ENCODE peak calls at places on chromosomes 16 and 17, in seven cellular contexts. Z is astrocyte of the spinal cord, A is psoas muscle, F is body of pancreas, P is tibial artery, E is LNCaP clone FGC, K is neural crest cell. Q is an unnamed sample.

GRCh38 chr16:47359478-47359877 is 101.4 kb downstream of the ITFG1 start:
- DNase-seq in Z (peak), P (no peak), A (no peak), F (peak), E (no peak), K (no peak), Q (no peak)

GRCh38 chr16:85839681-85840240 is 40.3 kb downstream of the COX4I1 start:
- DNase-seq in Z (no peak), K (no peak), A (no peak), E (no peak), F (no peak), P (no peak), Q (no peak)

GRCh38 chr17:78425429-78425828 is 47.0 kb downstream of the PGS1 start:
- DNase-seq in E (no peak), Z (no peak), A (no peak), P (no peak), F (no peak), K (no peak), Q (no peak)

GRCh38 chr17:72373910-72374741 is 253.3 kb downstream of the SOX9 start:
- DNase-seq in F (no peak), P (no peak), Z (peak), K (no peak), A (peak), E (peak), Q (peak)

GRCh38 chr17:31570231-31570630 is 178.8 kb downstream of the RAB11FIP4 start:
- DNase-seq in A (no peak), Z (no peak), F (no peak), K (no peak), E (no peak), P (no peak), Q (no peak)

GRCh38 chr16:75320435-75320834 is 69.0 kb upstream of the BCAR1 start:
- DNase-seq in A (no peak), Z (no peak), K (peak), E (no peak), F (no peak), P (no peak), Q (peak)

GRCh38 chr16:28977703-28978641 is 3.4 kb downstream of the SPNS1 start:
- DNase-seq in E (no peak), K (no peak), A (no peak), P (no peak), F (no peak), Z (no peak), Q (peak)

GRCh38 chr17:31931781-31932180 is 5.0 kb upstream of the SUZ12 start:
- DNase-seq in F (no peak), P (no peak), E (no peak), K (no peak), A (no peak), Z (no peak), Q (no peak)

GRCh38 chr16:48025359-48025758 is 130.4 kb downstream of the ABCC12 start:
- DNase-seq in E (no peak), Z (no peak), K (no peak), P (no peak), F (no peak), A (no peak), Q (no peak)

GRCh38 chr17:45149669-45150603 is 1.7 kb downstream of the HEXIM1 start:
- DNase-seq in A (peak), F (peak), P (peak), Z (peak), E (no peak), K (no peak), Q (peak)

GRCh38 chr16:22849517-22849916 is 35.6 kb downstream of the HS3ST2 start:
- DNase-seq in A (no peak), F (no peak), K (no peak), P (no peak), Z (no peak), E (no peak), Q (no peak)

GRCh38 chr17:82320956-82321927 is 3.8 kb upstream of the CD7 start:
- DNase-seq in F (no peak), A (no peak), K (peak), P (no peak), E (no peak), Z (no peak), Q (peak)

GRCh38 chr16:86697715-86698114 is 119.4 kb downstream of the FOXL1 start:
- DNase-seq in A (no peak), E (no peak), K (no peak), P (no peak), Z (peak), F (no peak), Q (no peak)

GRCh38 chr17:68325961-68326360 is 34.7 kb downstream of the ARSG start:
- DNase-seq in F (no peak), K (no peak), A (no peak), E (no peak), P (no peak), Z (no peak), Q (no peak)

GRCh38 chr17:10192963-10193362 is 5.4 kb downstream of the GAS7 start:
- DNase-seq in A (peak), Z (no peak), F (no peak), P (no peak), K (no peak), E (no peak), Q (no peak)

GRCh38 chr17:15892679-15893332 is 52.1 kb upstream of the ADORA2B start:
- DNase-seq in K (no peak), E (no peak), F (peak), Z (peak), P (no peak), A (no peak), Q (no peak)

GRCh38 chr16:2841606-2842339 is 11.7 kb downstream of the ZG16B start:
- DNase-seq in F (no peak), A (no peak), E (no peak), P (peak), K (no peak), Z (no peak), Q (no peak)

GRCh38 chr17:20944014-20944905 is 98.6 kb downstream of the USP22 start:
- DNase-seq in F (peak), A (no peak), K (no peak), E (peak), Z (no peak), P (no peak), Q (peak)

GRCh38 chr17:164536-165235 is 16.8 kb downstream of the DOC2B start:
- DNase-seq in Z (peak), A (no peak), E (no peak), P (no peak), K (peak), F (no peak), Q (peak)

DNA sequence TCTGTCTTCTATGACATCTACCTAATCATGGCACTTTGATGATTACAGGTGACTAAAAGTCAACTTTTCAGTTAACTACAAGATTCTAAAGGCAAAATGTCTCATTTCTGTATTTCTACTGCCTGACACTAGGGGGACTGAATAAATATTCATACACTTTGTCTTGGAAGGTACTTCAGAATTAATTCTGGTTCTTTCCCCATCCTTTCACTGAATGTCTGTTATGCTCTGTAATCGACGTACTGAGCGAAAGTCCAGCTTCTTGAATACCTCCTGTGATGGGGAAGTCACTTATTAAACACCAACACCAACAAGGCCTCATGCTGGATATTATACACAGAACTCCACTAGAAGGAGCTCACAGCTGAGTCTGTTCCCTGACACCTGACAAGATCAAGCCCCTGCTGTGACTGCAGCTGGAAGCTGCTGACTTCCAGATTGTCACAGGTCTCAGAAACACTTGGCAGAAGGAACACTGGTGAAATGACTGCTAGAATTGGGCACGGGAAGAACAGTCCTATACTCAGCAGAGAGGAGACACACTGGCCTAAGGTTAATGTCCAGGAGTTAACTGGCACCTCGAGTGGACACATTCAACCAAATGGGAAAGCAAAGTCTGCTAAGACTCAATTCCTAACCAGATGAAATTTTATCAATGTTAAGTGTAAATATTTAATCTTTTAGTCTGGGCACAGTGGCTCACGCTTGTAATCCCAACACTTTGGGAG is 31.9 kb downstream of the CMC2 start:
- DNase-seq in E (no peak), K (no peak), P (no peak), Z (no peak), F (no peak), A (no peak), Q (no peak)
- TF ChIP-seq CTCF in E (peak), K (peak), P (no peak), Z (peak), F (no peak), A (no peak), Q (peak)

GRCh38 chr17:11644265-11645212 is 46.3 kb downstream of the DNAH9 start:
- DNase-seq in A (peak), K (peak), F (peak), Z (peak), E (peak), P (no peak), Q (peak)
- TF ChIP-seq CTCF in A (peak), K (peak), F (peak), Z (peak), E (peak), P (peak), Q (peak)

GRCh38 chr16:67445441-67445912 is 14.6 kb downstream of the HSD11B2 start:
- DNase-seq in P (no peak), F (peak), K (no peak), E (peak), Z (no peak), A (no peak), Q (no peak)
- TF ChIP-seq CTCF in P (no peak), F (no peak), K (no peak), E (peak), Z (peak), A (no peak), Q (no peak)

GRCh38 chr17:28473542-28473941 is at the start of gene SLC13A2:
- DNase-seq in P (peak), K (no peak), E (no peak), A (no peak), F (peak), Z (no peak), Q (no peak)
- TF ChIP-seq CTCF in P (no peak), K (no peak), E (no peak), A (no peak), F (no peak), Z (no peak), Q (no peak)

GRCh38 chr17:33941744-33942143 is 313.3 kb upstream of the CCL2 start:
- DNase-seq in F (peak), A (no peak), E (no peak), P (no peak), K (no peak), Z (no peak), Q (no peak)
- TF ChIP-seq CTCF in F (no peak), A (no peak), E (no peak), P (no peak), K (no peak), Z (no peak), Q (no peak)

GRCh38 chr16:83200005-83200779 is 573.4 kb downstream of the CDH13 start:
- DNase-seq in P (no peak), K (no peak), E (no peak), Z (peak), F (no peak), A (no peak), Q (no peak)
- TF ChIP-seq CTCF in P (peak), K (peak), E (peak), Z (no peak), F (no peak), A (peak), Q (no peak)

DNA sequence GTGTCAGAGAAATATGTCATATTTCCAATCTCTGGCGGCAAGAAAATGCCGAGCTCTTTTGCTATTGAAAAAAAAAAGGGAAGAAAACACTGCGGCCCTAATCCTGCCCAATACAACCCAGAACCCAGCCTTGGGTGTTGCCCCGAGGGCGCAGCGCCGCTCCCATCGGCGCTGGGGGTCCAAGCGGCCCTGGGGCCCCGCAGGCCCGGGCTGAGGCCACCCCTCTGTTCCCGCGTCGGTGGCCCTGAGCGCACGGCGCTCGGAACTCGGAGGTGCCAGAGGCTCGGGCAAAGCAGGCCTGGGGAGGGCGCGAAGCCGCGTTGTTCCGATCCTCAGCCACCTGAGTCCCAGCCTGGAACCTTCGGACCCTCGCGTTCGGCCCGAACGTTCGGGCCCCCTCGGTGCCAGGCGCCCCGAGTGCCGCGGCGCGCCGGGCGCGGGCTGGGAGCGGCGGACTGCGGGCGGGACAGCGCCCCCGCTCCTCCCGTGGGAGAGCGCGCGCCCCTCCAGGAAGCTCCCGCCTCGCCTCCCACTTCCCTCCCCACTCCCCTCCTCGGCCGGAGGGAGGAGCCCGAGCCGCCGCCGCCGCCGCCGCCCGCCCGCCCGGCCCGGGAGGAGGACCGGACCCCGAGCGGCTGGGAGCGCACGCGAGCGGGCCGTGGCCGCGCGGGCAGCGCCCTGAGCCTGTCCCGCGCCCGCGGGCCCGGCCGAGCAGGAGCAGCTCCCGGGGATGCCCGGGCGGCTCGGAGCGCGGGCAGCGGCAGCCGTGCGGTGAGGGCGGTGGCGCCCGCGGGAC is at the start of gene CPNE2:
- DNase-seq in A (peak), K (peak), F (peak), E (no peak), P (peak), Z (peak), Q (peak)
- TF ChIP-seq CTCF in A (no peak), K (no peak), F (no peak), E (peak), P (no peak), Z (no peak), Q (no peak)

DNA sequence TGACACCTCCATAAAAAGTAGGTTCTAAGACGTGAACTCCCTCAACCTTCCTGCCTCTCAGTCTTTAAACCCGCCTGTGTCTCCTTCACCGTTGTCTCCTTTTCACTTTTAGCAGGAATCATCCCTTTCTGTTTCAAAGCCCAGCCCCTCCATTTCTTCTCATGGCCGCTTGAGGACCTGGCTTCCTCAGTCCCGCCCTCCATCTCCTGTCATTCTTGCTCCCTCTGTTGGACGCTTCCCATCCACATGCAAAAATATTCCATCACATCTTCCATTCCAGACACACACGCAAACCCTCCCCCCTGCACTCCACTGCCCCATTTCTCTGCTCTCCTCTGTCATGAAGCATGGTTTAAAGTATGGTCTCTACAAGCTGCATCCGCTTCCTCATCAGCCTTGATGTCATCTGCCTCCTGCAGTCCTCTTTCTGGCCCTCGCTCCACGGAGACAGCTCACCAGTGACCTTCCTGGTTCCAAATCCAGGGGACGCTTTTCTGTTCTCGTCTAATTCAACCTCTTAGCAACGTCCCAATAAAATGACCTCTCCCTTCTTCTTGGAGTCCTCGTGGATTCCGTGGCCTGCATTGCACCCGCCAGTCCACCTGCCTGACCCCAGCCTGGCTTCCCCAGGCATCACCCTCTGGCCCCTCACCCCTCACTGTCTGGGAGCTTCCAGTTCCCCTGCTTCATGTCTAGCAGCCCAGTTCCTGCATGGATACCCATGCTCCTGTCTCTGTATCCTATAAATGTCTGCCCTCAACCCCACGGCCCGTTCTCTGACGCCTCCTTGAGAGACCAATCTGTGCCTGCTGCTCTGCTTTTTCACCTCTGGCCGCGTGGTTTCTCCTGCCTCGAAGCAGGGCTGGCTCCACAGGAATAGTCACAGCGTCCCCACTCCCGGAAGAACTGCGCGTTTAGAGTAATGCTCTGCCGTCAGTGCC is 26.2 kb downstream of the ANKRD40 start:
- DNase-seq in K (peak), A (no peak), E (no peak), Z (peak), P (peak), F (peak), Q (no peak)
- TF ChIP-seq CTCF in K (peak), A (peak), E (peak), Z (peak), P (peak), F (no peak), Q (peak)

DNA sequence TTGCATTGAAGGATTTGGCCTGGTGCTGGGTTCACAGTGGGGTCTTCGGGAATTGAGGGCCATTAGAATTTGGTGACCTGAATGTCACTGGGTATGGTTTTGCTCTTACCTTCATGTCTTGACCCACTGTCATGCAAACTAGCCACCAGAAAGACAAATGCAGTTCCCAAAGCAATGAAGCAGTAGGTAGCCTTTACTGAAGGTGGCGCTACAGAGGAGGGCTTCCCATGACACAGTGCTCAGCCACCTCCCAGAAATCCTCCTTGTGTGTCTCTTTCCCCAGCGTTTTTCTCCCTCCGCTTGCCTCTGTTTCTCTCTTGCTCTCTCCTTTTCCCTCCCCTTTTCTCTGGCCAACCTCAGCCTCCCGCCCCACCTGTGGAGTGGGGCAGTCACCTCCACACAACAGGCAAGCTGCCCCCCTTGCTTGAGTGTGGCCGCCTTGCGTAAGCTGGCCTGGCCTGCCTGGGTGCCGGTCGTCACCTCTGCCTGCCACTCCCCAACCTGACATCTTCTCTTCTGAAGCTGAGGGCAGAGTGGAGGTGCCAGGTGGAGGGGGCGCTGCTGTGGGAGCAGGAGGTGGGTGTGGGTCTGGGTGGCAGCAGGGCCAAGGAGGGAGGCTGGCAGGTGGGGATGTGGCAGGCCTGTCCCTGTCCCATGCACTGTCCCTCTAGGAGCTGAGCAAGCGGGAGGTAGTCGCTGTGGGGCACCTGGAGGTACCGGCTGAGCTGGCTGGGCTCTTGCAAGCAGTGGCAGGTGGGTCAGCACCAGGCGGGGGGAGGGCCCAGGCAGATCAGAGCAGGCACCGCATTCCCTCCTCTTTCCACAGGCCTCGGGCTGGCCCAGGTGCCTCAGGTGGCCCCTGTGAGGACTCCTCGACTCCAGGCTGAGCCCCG is 34.7 kb downstream of the MYO15A start:
- DNase-seq in Z (no peak), A (no peak), K (peak), P (no peak), E (no peak), F (no peak), Q (no peak)
- TF ChIP-seq CTCF in Z (peak), A (no peak), K (peak), P (no peak), E (no peak), F (no peak), Q (peak)

GRCh38 chr16:87955302-87956168 is 4.3 kb downstream of the BANP start:
- DNase-seq in Z (no peak), A (no peak), E (no peak), P (no peak), F (no peak), K (no peak), Q (no peak)

GRCh38 chr16:87958632-87959031 is 7.4 kb downstream of the BANP start:
- DNase-seq in P (no peak), K (no peak), E (no peak), A (no peak), F (no peak), Z (no peak), Q (no peak)

GRCh38 chr16:87957296-87958069 is 6.2 kb downstream of the BANP start:
- DNase-seq in K (no peak), P (no peak), Z (no peak), F (no peak), A (no peak), E (no peak), Q (no peak)

GRCh38 chr16:87956169-87956770 is 5.0 kb downstream of the BANP start:
- DNase-seq in Z (peak), P (peak), K (peak), E (no peak), F (no peak), A (no peak), Q (peak)

GRCh38 chr16:87956771-87957279 is 5.6 kb downstream of the BANP start:
- DNase-seq in Z (peak), E (no peak), F (no peak), A (no peak), K (peak), P (no peak), Q (no peak)
- TF ChIP-seq CTCF in Z (peak), E (peak), F (no peak), A (no peak), K (peak), P (no peak), Q (peak)